ENCODE peak calls at places on chromosomes 13 and 19, in five cellular contexts. B is adrenal gland; O is NCI-H446 treated with DMSO at 0.1 percent for 48 hours; C is effector memory CD4-positive, alpha-beta T cell; H is mesendoderm. Q is an unnamed sample.

GRCh38 chr13:41463823-41464602 is 6.7 kb downstream of the RGCC start:
- DNase-seq in B (no peak), O (no peak), C (no peak), H (no peak), Q (no peak)

GRCh38 chr13:114102521-114103288 is 29.7 kb downstream of the RASA3 start:
- DNase-seq in H (no peak), O (no peak), C (no peak), B (no peak), Q (no peak)

GRCh38 chr13:51781246-51782022 is 22.5 kb downstream of the DHRS12 start:
- DNase-seq in B (no peak), C (no peak), O (no peak), H (peak), Q (no peak)

GRCh38 chr19:58581227-58582141 is 8.3 kb upstream of the MZF1 start:
- DNase-seq in B (peak), O (no peak), C (peak), H (peak), Q (peak)

GRCh38 chr13:98875146-98875729 is 102.6 kb downstream of the DOCK9 start:
- DNase-seq in H (peak), O (no peak), B (no peak), C (no peak), Q (no peak)

GRCh38 chr13:109859898-109860297 is 73.5 kb upstream of the IRS2 start:
- DNase-seq in C (no peak), H (no peak), B (no peak), O (no peak), Q (no peak)

GRCh38 chr13:32267836-32268439 is 47.2 kb downstream of the ZAR1L start:
- DNase-seq in C (peak), B (no peak), O (no peak), H (peak), Q (peak)

GRCh38 chr19:29547981-29548380 is 22.2 kb downstream of the VSTM2B start:
- DNase-seq in C (no peak), O (no peak), H (no peak), B (no peak), Q (no peak)

GRCh38 chr19:6324757-6325156 is 8.7 kb downstream of the ACER1 start:
- DNase-seq in C (no peak), B (no peak), O (no peak), H (no peak), Q (no peak)

GRCh38 chr13:114099191-114099590 is 33.2 kb downstream of the RASA3 start:
- DNase-seq in B (peak), O (no peak), C (no peak), H (peak), Q (no peak)

GRCh38 chr13:113970810-113971470 is 2.9 kb downstream of the C13orf46 start:
- DNase-seq in O (no peak), H (peak), B (peak), C (no peak), Q (no peak)